ENCODE peak calls at places on chromosomes 16 and 17, in six cellular contexts. U, Z, T, G, E and D are unnamed samples.

GRCh38 chr17:7002288-7003047 is 6.6 kb downstream of the ALOX12 start:
- DNase-seq in E (no peak), T (no peak), U (no peak), G (no peak), Z (no peak), D (no peak)

GRCh38 chr17:68011199-68011665 is 15.0 kb upstream of the C17orf58 start:
- DNase-seq in G (no peak), T (peak), E (peak), U (no peak), Z (peak), D (no peak)

GRCh38 chr17:36755586-36755985 is 154.2 kb downstream of the MRM1 start:
- DNase-seq in Z (peak), T (peak), E (no peak), U (no peak), G (peak), D (no peak)

GRCh38 chr17:71229036-71229435 is 891.8 kb upstream of the SOX9 start:
- DNase-seq in T (no peak), G (no peak), U (no peak), Z (no peak), E (no peak), D (no peak)

GRCh38 chr17:16286009-16286946 is 67.0 kb downstream of the CENPV start:
- DNase-seq in G (no peak), E (peak), T (peak), Z (peak), U (peak), D (peak)

GRCh38 chr17:36980281-36980761 is 31.6 kb downstream of the AATF start:
- DNase-seq in U (no peak), E (no peak), T (no peak), Z (no peak), G (no peak), D (no peak)

GRCh38 chr16:88465387-88465983 is 12.4 kb downstream of the ZFPM1 start:
- DNase-seq in U (no peak), G (peak), E (no peak), T (no peak), Z (no peak), D (no peak)

GRCh38 chr17:17971431-17972125 is 622 bp downstream of the TOM1L2 start:
- DNase-seq in T (peak), G (no peak), Z (no peak), U (peak), E (peak), D (no peak)

GRCh38 chr17:57995076-57995956 is 7.3 kb upstream of the VEZF1 start:
- DNase-seq in E (peak), T (peak), Z (peak), G (peak), U (peak), D (no peak)

GRCh38 chr16:6643083-6643686 is 689.5 kb upstream of the RBFOX1 start:
- DNase-seq in E (peak), U (peak), T (peak), G (peak), Z (peak), D (no peak)

GRCh38 chr17:3895354-3895753 is 2.5 kb upstream of the CAMKK1 start:
- DNase-seq in E (no peak), Z (no peak), U (no peak), G (no peak), T (no peak), D (no peak)

GRCh38 chr17:10357768-10358167 is 15.0 kb downstream of the MYH13 start:
- DNase-seq in T (peak), U (peak), G (no peak), Z (no peak), E (no peak), D (no peak)

GRCh38 chr17:11150946-11151345 is 90.1 kb upstream of the SHISA6 start:
- DNase-seq in Z (no peak), E (no peak), U (no peak), G (no peak), T (no peak), D (no peak)

GRCh38 chr16:88289549-88290344 is 93.0 kb upstream of the ZNF469 start:
- DNase-seq in G (no peak), U (peak), Z (no peak), E (no peak), T (no peak), D (no peak)

GRCh38 chr16:30142672-30143346 is 19.8 kb upstream of the MAPK3 start:
- DNase-seq in E (no peak), G (no peak), U (no peak), Z (no peak), T (peak), D (no peak)

GRCh38 chr17:47427985-47428384 is 102.9 kb upstream of the NPEPPS start:
- DNase-seq in Z (no peak), G (no peak), T (no peak), E (no peak), U (no peak), D (no peak)

GRCh38 chr16:89873109-89873821 is at the start of gene TCF25:
- DNase-seq in U (peak), G (peak), T (peak), Z (peak), E (peak), D (no peak)

GRCh38 chr17:46060461-46060860 is 61.4 kb downstream of the STH start:
- DNase-seq in U (no peak), G (no peak), Z (no peak), T (no peak), E (no peak), D (no peak)

GRCh38 chr17:76153640-76154039 is 12.6 kb upstream of the FOXJ1 start:
- DNase-seq in T (no peak), E (no peak), G (no peak), U (no peak), Z (no peak), D (no peak)

GRCh38 chr17:80738406-80738805 is 193.8 kb downstream of the RPTOR start:
- DNase-seq in G (no peak), Z (no peak), E (no peak), T (no peak), U (no peak), D (no peak)

GRCh38 chr17:38559025-38559879 is 46.5 kb downstream of the SRCIN1 start:
- DNase-seq in T (peak), E (peak), G (peak), Z (peak), U (peak), D (peak)

GRCh38 chr16:8589293-8590160 is 784 bp downstream of the TMEM114 start:
- DNase-seq in E (no peak), G (no peak), U (no peak), Z (no peak), T (no peak), D (no peak)

GRCh38 chr17:38702900-38703741 is 2.0 kb upstream of the MLLT6 start:
- DNase-seq in U (no peak), G (peak), T (peak), E (no peak), Z (peak), D (no peak)

GRCh38 chr17:61247438-61247837 is 152.2 kb upstream of the TBX2 start:
- DNase-seq in Z (no peak), E (no peak), U (no peak), G (peak), T (no peak), D (no peak)

GRCh38 chr16:83015871-83016270 is 389.1 kb downstream of the CDH13 start:
- DNase-seq in U (no peak), G (no peak), E (no peak), Z (no peak), T (no peak), D (no peak)

GRCh38 chr17:4074831-4075495 is 67.9 kb downstream of the ZZEF1 start:
- DNase-seq in G (peak), Z (no peak), T (peak), U (no peak), E (no peak), D (no peak)

GRCh38 chr17:81543339-81543675 is 8.8 kb downstream of the FAAP100 start:
- DNase-seq in Z (no peak), T (no peak), E (no peak), U (no peak), G (no peak), D (no peak)

GRCh38 chr17:29617481-29618271 is 5.0 kb downstream of the CORO6 start:
- DNase-seq in U (no peak), T (peak), E (no peak), Z (peak), G (peak), D (no peak)

GRCh38 chr17:73231363-73231762 is 30.3 kb downstream of the CPSF4L start:
- DNase-seq in U (peak), T (peak), Z (no peak), G (no peak), E (no peak), D (no peak)